ENCODE peak calls at places on chromosomes 5 and 9, in six cellular contexts. E is PC-9, U is H9, F is AG09319, I is thyroid gland, O is left lung. Q is an unnamed sample.

GRCh38 chr5:15720515-15720914 is 220.5 kb downstream of the FBXL7 start:
- DNase-seq in E (no peak), U (no peak), F (no peak), I (no peak), O (no peak), Q (no peak)

GRCh38 chr9:95008151-95008771 is 281.8 kb downstream of the AOPEP start:
- DNase-seq in E (peak; percentile 65), U (no peak), F (no peak), I (peak; percentile 77), O (no peak), Q (no peak)

GRCh38 chr5:66713998-66714397 is 117.8 kb downstream of the MAST4 start:
- DNase-seq in E (peak; percentile 59), U (no peak), F (no peak), I (no peak), O (no peak), Q (no peak)

GRCh38 chr9:126304946-126305370 is 21.7 kb upstream of the MVB12B start:
- DNase-seq in E (no peak), U (no peak), F (no peak), I (no peak), O (no peak), Q (no peak)

GRCh38 chr9:137382728-137383452 is 40.1 kb downstream of the EXD3 start:
- DNase-seq in E (no peak), U (peak; percentile 73), F (no peak), I (no peak), O (peak; percentile 76), Q (no peak)

GRCh38 chr5:93250431-93250830 is 330.6 kb downstream of the NR2F1-AS1 start:
- DNase-seq in E (peak; percentile 38), U (no peak), F (no peak), I (no peak), O (no peak), Q (no peak)

GRCh38 chr5:69335341-69335975 is 2.9 kb upstream of the CCDC125 start:
- DNase-seq in E (peak; percentile 59), U (no peak), F (no peak), I (no peak), O (no peak), Q (no peak)

GRCh38 chr9:101226803-101227202 is 158.0 kb downstream of the BAAT start:
- DNase-seq in E (no peak), U (peak; percentile 60), F (no peak), I (no peak), O (no peak), Q (no peak)

GRCh38 chr5:107955321-107955720 is 284.6 kb upstream of the EFNA5 start:
- DNase-seq in E (no peak), U (no peak), F (no peak), I (no peak), O (no peak), Q (no peak)

GRCh38 chr5:78236046-78236445 is 58.5 kb downstream of the AP3B1 start:
- DNase-seq in E (no peak), U (no peak), F (no peak), I (no peak), O (no peak), Q (no peak)

GRCh38 chr5:175365866-175366265 is 78.1 kb downstream of the DRD1 start:
- DNase-seq in E (no peak), U (no peak), F (no peak), I (no peak), O (no peak), Q (no peak)

GRCh38 chr9:34139477-34140146 is 13.1 kb upstream of the DCAF12 start:
- DNase-seq in E (no peak), U (no peak), F (peak; percentile 54), I (peak; percentile 78), O (no peak), Q (no peak)

GRCh38 chr9:73023025-73023541 is 70.2 kb upstream of the ALDH1A1 start:
- DNase-seq in E (peak; percentile 39), U (peak; percentile 57), F (peak; percentile 38), I (peak; percentile 65), O (no peak), Q (peak; percentile 64)

GRCh38 chr9:136054798-136055714 is 40.0 kb downstream of the NACC2 start:
- DNase-seq in E (no peak), U (no peak), F (no peak), I (no peak), O (no peak), Q (no peak)

GRCh38 chr5:53095931-53096525 is 13.5 kb downstream of the MOCS2 start:
- DNase-seq in E (peak; percentile 50), U (peak; percentile 33), F (peak; percentile 24), I (peak; percentile 70), O (no peak), Q (peak; percentile 59)

GRCh38 chr9:111965566-111966019 is 69.0 kb downstream of the UGCG start:
- DNase-seq in E (peak; percentile 87), U (no peak), F (peak; percentile 63), I (no peak), O (no peak), Q (no peak)

GRCh38 chr5:131495536-131496399 is 139.3 kb downstream of the RAPGEF6 start:
- DNase-seq in E (no peak), U (no peak), F (no peak), I (no peak), O (no peak), Q (no peak)

GRCh38 chr9:108864446-108864845 is 2.4 kb downstream of the ACTL7A start:
- DNase-seq in E (no peak), U (no peak), F (no peak), I (no peak), O (no peak), Q (no peak)

GRCh38 chr9:23123048-23123632 is 676.5 kb downstream of the DMRTA1 start:
- DNase-seq in E (no peak), U (peak; percentile 44), F (no peak), I (peak; percentile 23), O (no peak), Q (peak; percentile 53)

GRCh38 chr5:176653401-176653800 is 6.1 kb downstream of the TSPAN17 start:
- DNase-seq in E (no peak), U (no peak), F (no peak), I (no peak), O (no peak), Q (no peak)

GRCh38 chr9:1231998-1232919 is 182.1 kb downstream of the DMRT2 start:
- DNase-seq in E (no peak), U (no peak), F (peak; percentile 72), I (peak; percentile 86), O (no peak), Q (no peak)

GRCh38 chr9:134559013-134559412 is 82.6 kb upstream of the COL5A1 start:
- DNase-seq in E (no peak), U (peak; percentile 14), F (no peak), I (no peak), O (no peak), Q (no peak)

GRCh38 chr9:123395276-123396006 is 39.4 kb downstream of the CRB2 start:
- DNase-seq in E (no peak), U (no peak), F (no peak), I (peak; percentile 94), O (peak; percentile 41), Q (no peak)

GRCh38 chr5:76548525-76549229 is 74.5 kb downstream of the F2RL2 start:
- DNase-seq in E (no peak), U (no peak), F (no peak), I (no peak), O (no peak), Q (no peak)

GRCh38 chr5:79191457-79191856 is 44.5 kb upstream of the JMY start:
- DNase-seq in E (no peak), U (peak; percentile 33), F (no peak), I (no peak), O (no peak), Q (no peak)

GRCh38 chr5:3622961-3623360 is 27.3 kb downstream of the IRX1 start:
- DNase-seq in E (no peak), U (no peak), F (no peak), I (no peak), O (no peak), Q (no peak)

GRCh38 chr5:173324115-173325001 is 3.9 kb downstream of the STC2 start:
- DNase-seq in E (no peak), U (no peak), F (peak; percentile 91), I (peak; percentile 96), O (no peak), Q (no peak)

GRCh38 chr5:152736906-152737305 is 331.8 kb upstream of the NMUR2 start:
- DNase-seq in E (no peak), U (no peak), F (no peak), I (no peak), O (no peak), Q (no peak)

GRCh38 chr5:14708551-14708950 is 44.0 kb downstream of the OTULIN start:
- DNase-seq in E (no peak), U (no peak), F (no peak), I (peak; percentile 36), O (no peak), Q (no peak)

GRCh38 chr5:78760411-78761169 is 112.0 kb upstream of the LHFPL2 start:
- DNase-seq in E (no peak), U (no peak), F (no peak), I (no peak), O (no peak), Q (no peak)

DNA sequence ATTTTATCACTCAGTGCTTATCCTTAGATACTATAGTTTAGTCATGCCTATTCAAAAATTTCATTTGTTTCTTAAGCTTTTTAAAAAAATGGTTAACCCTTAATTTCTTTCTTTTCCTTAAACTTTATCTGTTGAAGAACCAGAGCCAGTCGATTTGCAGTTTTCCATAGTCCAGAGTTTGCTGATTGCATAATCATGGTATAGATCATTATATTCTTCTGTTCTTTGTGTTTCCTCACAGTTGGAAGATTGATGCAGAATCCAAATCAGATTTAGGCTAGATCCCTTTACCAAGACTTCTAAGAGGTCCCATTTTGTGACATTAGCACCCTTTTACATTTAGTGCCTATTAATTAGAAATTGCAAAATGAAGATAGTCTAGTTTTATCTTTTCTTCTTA is 18.0 kb downstream of the TMEM38B start:
- DNase-seq in E (no peak), U (no peak), F (no peak), I (no peak), O (no peak), Q (no peak)
- TF ChIP-seq CTCF in E (no peak), U (no peak), F (no peak), I (no peak), O (no peak), Q (no peak)

GRCh38 chr5:155147222-155147621 is 133.7 kb downstream of the KIF4B start:
- DNase-seq in E (no peak), U (no peak), F (no peak), I (no peak), O (no peak), Q (no peak)
- TF ChIP-seq CTCF in E (no peak), U (no peak), F (peak; percentile 18), I (no peak), O (no peak), Q (no peak)

GRCh38 chr5:51376504-51376903 is 6.7 kb upstream of the ISL1 start:
- DNase-seq in E (no peak), U (no peak), F (no peak), I (no peak), O (no peak), Q (no peak)

GRCh38 chr5:51375084-51375483 is 8.2 kb upstream of the ISL1 start:
- DNase-seq in E (no peak), U (no peak), F (no peak), I (no peak), O (no peak), Q (no peak)

GRCh38 chr5:51373880-51374523 is 9.2 kb upstream of the ISL1 start:
- DNase-seq in E (no peak), U (no peak), F (no peak), I (peak; percentile 20), O (no peak), Q (no peak)

GRCh38 chr5:51371052-51371451 is 12.2 kb upstream of the ISL1 start:
- DNase-seq in E (no peak), U (no peak), F (no peak), I (no peak), O (no peak), Q (no peak)
- TF ChIP-seq CTCF in E (no peak), U (no peak), F (no peak), I (no peak), O (no peak), Q (no peak)

GRCh38 chr9:127791085-127791484 is 5.3 kb downstream of the CDK9 start:
- DNase-seq in E (no peak), U (no peak), F (no peak), I (no peak), O (no peak), Q (no peak)
- TF ChIP-seq CTCF in E (no peak), U (no peak), F (no peak), I (no peak), O (no peak), Q (no peak)